ENCODE peak calls at places on chromosomes 5 and 9, in six cellular contexts. S, D, V, Y, T and K are unnamed samples.
A peak's percentile ranks its signal among the peaks of the same experiment; 100 is the strongest.

GRCh38 chr9:88691096-88691495 is 156.1 kb downstream of the NXNL2 start:
- DNase-seq in S (no peak), D (no peak), V (no peak), Y (no peak), T (no peak), K (no peak)

GRCh38 chr9:77659926-77660325 is 11.8 kb upstream of the GNA14 start:
- DNase-seq in S (no peak), D (no peak), V (no peak), Y (no peak), T (no peak), K (no peak)

GRCh38 chr9:36898621-36899020 is 135.4 kb downstream of the PAX5 start:
- DNase-seq in S (no peak), D (no peak), V (no peak), Y (no peak), T (no peak), K (no peak)

GRCh38 chr5:176547811-176548210 is 1.3 kb upstream of the CDHR2 start:
- DNase-seq in S (no peak), D (no peak), V (peak; percentile 45), Y (peak; percentile 83), T (no peak), K (peak; percentile 98)

GRCh38 chr9:88988796-88989641 is 2.2 kb upstream of the S1PR3 start:
- DNase-seq in S (no peak), D (no peak), V (no peak), Y (no peak), T (no peak), K (no peak)

GRCh38 chr9:96725576-96725975 is 52.3 kb downstream of the ZNF510 start:
- DNase-seq in S (no peak), D (no peak), V (no peak), Y (no peak), T (no peak), K (no peak)

GRCh38 chr9:69499401-69499800 is 172.8 kb downstream of the APBA1 start:
- DNase-seq in S (no peak), D (no peak), V (no peak), Y (no peak), T (no peak), K (no peak)

GRCh38 chr5:39360483-39361071 is 3.7 kb downstream of the C9 start:
- DNase-seq in S (no peak), D (no peak), V (peak; percentile 25), Y (no peak), T (no peak), K (no peak)

GRCh38 chr5:88899338-88899737 is 16.4 kb upstream of the MEF2C start:
- DNase-seq in S (no peak), D (no peak), V (no peak), Y (no peak), T (no peak), K (no peak)

GRCh38 chr5:111512026-111512405 is 319 bp downstream of the STARD4 start:
- DNase-seq in S (no peak), D (no peak), V (peak; percentile 44), Y (no peak), T (no peak), K (peak; percentile 48)

GRCh38 chr5:53419247-53419646 is 61.2 kb upstream of the FST start:
- DNase-seq in S (no peak), D (no peak), V (peak; percentile 82), Y (no peak), T (no peak), K (no peak)

GRCh38 chr5:140734354-140734753 is 34.1 kb downstream of the ZMAT2 start:
- DNase-seq in S (no peak), D (no peak), V (peak; percentile 3), Y (no peak), T (no peak), K (no peak)

GRCh38 chr9:81384911-81385310 is 304.4 kb downstream of the TLE1 start:
- DNase-seq in S (no peak), D (no peak), V (no peak), Y (no peak), T (no peak), K (no peak)

GRCh38 chr9:83572524-83572923 is 34.3 kb upstream of the FRMD3 start:
- DNase-seq in S (no peak), D (no peak), V (no peak), Y (no peak), T (no peak), K (no peak)

GRCh38 chr9:76886318-76886717 is 19.6 kb downstream of the PRUNE2 start:
- DNase-seq in S (no peak), D (no peak), V (no peak), Y (no peak), T (no peak), K (no peak)

GRCh38 chr9:23686257-23686656 is 139.8 kb downstream of the ELAVL2 start:
- DNase-seq in S (no peak), D (no peak), V (peak; percentile 92), Y (peak; percentile 18), T (no peak), K (no peak)

GRCh38 chr9:131275332-131276106 is 791 bp downstream of the FAM78A start:
- DNase-seq in S (no peak), D (peak; percentile 50), V (no peak), Y (no peak), T (peak; percentile 54), K (no peak)

GRCh38 chr5:93226202-93226735 is 354.8 kb downstream of the NR2F1-AS1 start:
- DNase-seq in S (no peak), D (no peak), V (no peak), Y (no peak), T (no peak), K (no peak)

GRCh38 chr5:78162253-78162862 is 132.1 kb downstream of the AP3B1 start:
- DNase-seq in S (no peak), D (no peak), V (peak; percentile 7), Y (no peak), T (no peak), K (peak; percentile 22)

GRCh38 chr5:41637424-41637823 is 127.0 kb upstream of the PLCXD3 start:
- DNase-seq in S (no peak), D (no peak), V (no peak), Y (no peak), T (no peak), K (no peak)

GRCh38 chr9:83070257-83070656 is 7.3 kb upstream of the RASEF start:
- DNase-seq in S (no peak), D (no peak), V (peak; percentile 10), Y (no peak), T (no peak), K (no peak)

GRCh38 chr5:51465165-51465564 is 81.9 kb downstream of the ISL1 start:
- DNase-seq in S (no peak), D (no peak), V (peak; percentile 23), Y (no peak), T (no peak), K (no peak)

GRCh38 chr5:103262422-103262871 is 3.9 kb downstream of the MACIR start:
- DNase-seq in S (no peak), D (no peak), V (peak; percentile 82), Y (no peak), T (no peak), K (no peak)

GRCh38 chr5:146778261-146778660 is 100.3 kb downstream of the PPP2R2B start:
- DNase-seq in S (no peak), D (no peak), V (no peak), Y (no peak), T (no peak), K (no peak)

DNA sequence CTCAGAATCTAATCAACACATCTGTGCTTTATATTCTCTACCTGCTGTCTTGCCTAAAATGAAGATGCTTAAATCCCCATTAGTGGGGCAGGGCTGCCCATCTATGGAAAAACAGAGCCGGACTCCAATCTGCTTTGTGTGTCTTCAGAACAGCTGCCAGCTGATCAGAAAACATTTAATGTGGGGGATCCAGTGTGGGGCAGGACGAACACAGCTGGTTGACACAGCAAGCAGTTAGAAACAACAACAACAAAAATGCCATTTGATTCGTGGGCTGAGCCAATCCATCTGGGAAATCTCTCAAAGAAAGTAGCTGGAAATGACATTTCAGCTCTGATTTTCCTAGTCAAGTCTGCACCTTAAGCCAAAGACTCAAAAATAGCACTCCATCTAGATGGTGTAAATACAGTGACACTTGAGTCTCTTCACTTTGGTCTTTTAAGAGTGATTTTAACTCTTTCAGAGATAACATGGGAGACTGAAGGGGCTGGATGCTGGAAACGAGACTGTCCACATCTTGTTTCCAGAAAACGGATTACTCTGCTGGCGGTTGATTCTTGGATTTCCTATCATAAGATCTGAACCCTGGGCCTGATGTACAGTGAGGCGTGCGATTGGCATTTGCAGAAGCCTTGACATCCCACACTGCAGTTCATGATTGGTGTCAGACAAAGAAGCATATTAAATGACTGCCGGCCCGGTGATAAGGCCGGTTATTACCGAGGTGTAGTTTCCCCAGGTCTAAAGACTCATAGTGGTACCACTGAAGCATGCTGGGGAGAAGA is 99.6 kb downstream of the PPP2R2B start:
- DNase-seq in S (no peak), D (no peak), V (no peak), Y (no peak), T (no peak), K (no peak)
- H3K27ac ChIP-seq in S (no peak overlapping the region), D (no peak overlapping the region), V (no peak overlapping the region), Y (no peak overlapping the region), T (no peak overlapping the region), K (no peak overlapping the region)

DNA sequence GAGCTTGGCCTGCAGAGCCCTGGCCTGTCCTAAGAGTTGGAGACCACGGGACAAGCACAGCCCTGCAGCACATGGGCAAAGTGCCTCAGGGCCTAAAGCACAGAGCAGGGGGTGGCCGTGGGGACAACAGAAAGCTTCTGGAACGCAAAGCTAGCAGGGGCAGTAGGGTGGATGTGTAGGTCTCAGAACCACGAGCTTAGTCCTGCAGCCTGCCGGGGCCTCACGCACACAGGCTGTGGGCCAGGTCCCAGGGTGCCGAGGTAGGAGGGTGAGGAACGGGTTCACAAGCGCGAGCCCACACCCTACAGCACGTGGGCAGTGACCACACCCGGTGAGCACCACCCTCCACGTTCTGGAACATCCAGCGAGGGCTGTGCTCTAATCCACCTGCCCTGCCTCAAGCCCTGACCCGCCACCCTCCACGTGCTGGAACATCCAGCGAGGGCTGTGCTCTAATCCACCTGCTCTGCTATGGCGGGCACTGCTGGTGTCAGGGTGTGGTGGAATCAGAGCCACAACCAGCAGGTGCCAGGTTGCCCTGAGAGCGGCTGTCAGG is 9.3 kb downstream of the CLPTM1L start:
- DNase-seq in S (no peak), D (no peak), V (no peak), Y (no peak), T (no peak), K (peak; percentile 40)
- H3K36me3 ChIP-seq in S (peaks cover 73% of the 10 kb centered on the region), D (peaks cover 87% of the 10 kb centered on the region), V (peaks cover 53% of the 10 kb centered on the region), Y (peaks cover 15% of the 10 kb centered on the region), T (peaks cover 19% of the 10 kb centered on the region), K (peaks cover 38% of the 10 kb centered on the region)

DNA sequence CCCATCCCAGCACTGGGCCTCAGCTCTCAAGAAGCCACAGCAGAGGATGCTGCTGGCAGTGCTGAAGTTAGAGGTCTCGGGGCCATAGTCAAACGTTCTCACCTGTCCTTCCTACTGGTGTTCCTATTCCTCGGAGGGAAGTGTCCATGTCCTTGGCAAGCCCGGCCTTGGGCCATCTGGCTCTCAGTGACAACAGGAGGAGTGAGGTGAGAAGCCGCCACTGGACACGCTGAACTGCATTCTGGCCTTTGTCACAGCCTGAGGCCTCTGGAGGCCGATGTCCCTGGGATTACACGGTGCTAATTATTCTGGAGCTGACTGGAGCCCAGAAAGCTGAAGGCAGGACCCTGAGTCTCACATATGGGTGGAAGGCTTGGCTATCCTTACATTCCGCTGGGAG is 92.5 kb downstream of the OLFM1 start:
- DNase-seq in S (no peak), D (no peak), V (no peak), Y (no peak), T (no peak), K (no peak)
- H3K27me3 ChIP-seq in S (no peaks in the 10 kb centered on the region), D (peaks cover 24% of the 10 kb centered on the region), V (peaks cover 9% of the 10 kb centered on the region), Y (no peaks in the 10 kb centered on the region), T (peaks cover 11% of the 10 kb centered on the region), K (no peaks in the 10 kb centered on the region)

DNA sequence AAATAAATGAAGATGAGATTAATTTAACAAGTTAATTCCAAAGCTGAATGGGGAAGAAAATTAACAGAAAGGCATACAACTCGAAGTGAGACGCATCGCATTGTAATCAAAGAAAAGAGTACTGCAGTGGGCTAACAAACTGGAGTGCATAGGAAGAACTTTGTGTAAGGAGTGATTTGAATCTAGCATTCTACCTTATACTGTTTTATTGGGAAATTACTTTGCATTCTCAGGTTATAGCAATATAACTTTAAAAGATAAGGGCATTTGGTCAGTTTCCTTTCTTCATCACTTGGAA is 124.5 kb upstream of the TLE4 start:
- DNase-seq in S (no peak), D (no peak), V (no peak), Y (no peak), T (no peak), K (no peak)
- H3K27ac ChIP-seq in S (no peak overlapping the region), D (no peak overlapping the region), V (no peak overlapping the region), Y (no peak overlapping the region), T (no peak overlapping the region), K (no peak overlapping the region)